ENCODE peak calls at places on chromosomes 2 and 18, in six cellular contexts. J, M, F, B, N and C are unnamed samples.

GRCh38 chr18:3966985-3967856 is 487.9 kb downstream of the DLGAP1 start:
- DNase-seq in J (no peak), M (no peak), F (no peak), B (no peak), N (no peak), C (no peak)

GRCh38 chr2:132404056-132404455 is 12.5 kb upstream of the GPR39 start:
- DNase-seq in J (no peak), M (no peak), F (no peak), B (no peak), N (no peak), C (no peak)

GRCh38 chr2:28164280-28164801 is 228.3 kb upstream of the FOSL2 start:
- DNase-seq in J (no peak), M (no peak), F (no peak), B (no peak), N (no peak), C (no peak)

GRCh38 chr2:23145460-23145859 is 239.5 kb upstream of the KLHL29 start:
- DNase-seq in J (no peak), M (no peak), F (no peak), B (no peak), N (no peak), C (no peak)

GRCh38 chr18:67217551-67218166 is 298.9 kb downstream of the DSEL start:
- DNase-seq in J (peak), M (peak), F (peak), B (peak), N (peak), C (peak)

GRCh38 chr2:241937297-241937696 is 67.8 kb downstream of the RTP5 start:
- DNase-seq in J (no peak), M (no peak), F (no peak), B (no peak), N (no peak), C (no peak)

GRCh38 chr2:235836416-235837042 is 331.7 kb downstream of the GBX2 start:
- DNase-seq in J (no peak), M (no peak), F (no peak), B (no peak), N (no peak), C (no peak)

GRCh38 chr18:58552057-58552461 is 76.8 kb downstream of the ALPK2 start:
- DNase-seq in J (no peak), M (no peak), F (no peak), B (peak), N (no peak), C (no peak)

GRCh38 chr2:211864328-211864727 is 674.3 kb downstream of the ERBB4 start:
- DNase-seq in J (no peak), M (no peak), F (no peak), B (no peak), N (no peak), C (no peak)

GRCh38 chr2:217837001-217837491 is 165.7 kb downstream of the TNS1 start:
- DNase-seq in J (no peak), M (no peak), F (no peak), B (no peak), N (no peak), C (no peak)

GRCh38 chr2:200177971-200178911 is 128.3 kb upstream of the SPATS2L start:
- DNase-seq in J (no peak), M (no peak), F (no peak), B (no peak), N (no peak), C (no peak)

GRCh38 chr2:236680461-236680860 is 110.8 kb downstream of the ACKR3 start:
- DNase-seq in J (no peak), M (no peak), F (no peak), B (no peak), N (no peak), C (no peak)

GRCh38 chr2:170202437-170202836 is 24.5 kb downstream of the MYO3B start:
- DNase-seq in J (no peak), M (no peak), F (no peak), B (no peak), N (no peak), C (no peak)

GRCh38 chr2:68696554-68696953 is 38.1 kb upstream of the ARHGAP25 start:
- DNase-seq in J (no peak), M (no peak), F (no peak), B (no peak), N (no peak), C (no peak)

GRCh38 chr2:212136216-212136795 is 402.3 kb downstream of the ERBB4 start:
- DNase-seq in J (no peak), M (no peak), F (no peak), B (no peak), N (no peak), C (no peak)

GRCh38 chr2:14942991-14943390 is 310.5 kb downstream of the LRATD1 start:
- DNase-seq in J (no peak), M (no peak), F (no peak), B (no peak), N (no peak), C (no peak)

GRCh38 chr2:150046211-150046610 is 441.3 kb downstream of the RND3 start:
- DNase-seq in J (no peak), M (no peak), F (no peak), B (no peak), N (no peak), C (no peak)

GRCh38 chr2:10223932-10224720 is 78.6 kb upstream of the HPCAL1 start:
- DNase-seq in J (no peak), M (no peak), F (no peak), B (no peak), N (no peak), C (no peak)

GRCh38 chr2:224248944-224249371 is 152.9 kb downstream of the FAM124B start:
- DNase-seq in J (no peak), M (no peak), F (no peak), B (no peak), N (no peak), C (no peak)

GRCh38 chr2:106275971-106276370 is 81.9 kb upstream of the UXS1 start:
- DNase-seq in J (no peak), M (no peak), F (no peak), B (no peak), N (no peak), C (no peak)

GRCh38 chr18:5294113-5294617 is 1.4 kb downstream of the ZBTB14 start:
- DNase-seq in J (no peak), M (no peak), F (peak), B (no peak), N (peak), C (no peak)

GRCh38 chr2:219603784-219604183 is 6.1 kb downstream of the STK11IP start:
- DNase-seq in J (no peak), M (no peak), F (no peak), B (no peak), N (no peak), C (no peak)

GRCh38 chr18:46109386-46109785 is 5.2 kb downstream of the HAUS1 start:
- DNase-seq in J (no peak), M (no peak), F (no peak), B (no peak), N (no peak), C (no peak)

GRCh38 chr18:67509711-67510110 is 6.8 kb downstream of the DSEL start:
- DNase-seq in J (no peak), M (no peak), F (no peak), B (no peak), N (no peak), C (no peak)

GRCh38 chr2:240918258-240919091 is 12.3 kb downstream of the CROCC2 start:
- DNase-seq in J (no peak), M (no peak), F (no peak), B (no peak), N (no peak), C (no peak)

GRCh38 chr2:168594778-168595177 is 138.7 kb downstream of the CERS6 start:
- DNase-seq in J (no peak), M (no peak), F (no peak), B (no peak), N (no peak), C (no peak)

GRCh38 chr2:88735853-88736252 is 44.4 kb downstream of the RPIA start:
- DNase-seq in J (no peak), M (no peak), F (no peak), B (no peak), N (no peak), C (no peak)

GRCh38 chr18:67621025-67621713 is 104.6 kb upstream of the DSEL start:
- DNase-seq in J (no peak), M (no peak), F (no peak), B (no peak), N (no peak), C (no peak)

GRCh38 chr2:218858671-218859555 is 692 bp upstream of the WNT6 start:
- DNase-seq in J (no peak), M (no peak), F (no peak), B (no peak), N (no peak), C (no peak)

GRCh38 chr2:189821953-189822748 is 37.9 kb downstream of the PMS1 start:
- DNase-seq in J (no peak), M (no peak), F (peak), B (no peak), N (no peak), C (no peak)

GRCh38 chr2:137252934-137253333 is 487.6 kb downstream of the THSD7B start:
- DNase-seq in J (no peak), M (no peak), F (no peak), B (no peak), N (no peak), C (no peak)

GRCh38 chr2:105488198-105488757 is 89.4 kb upstream of the FHL2 start:
- DNase-seq in J (no peak), M (no peak), F (no peak), B (no peak), N (no peak), C (no peak)

GRCh38 chr2:213247566-213247965 is 36.7 kb upstream of the SPAG16 start:
- DNase-seq in J (no peak), M (no peak), F (no peak), B (no peak), N (no peak), C (no peak)

GRCh38 chr2:58137221-58137620 is 90.6 kb downstream of the VRK2 start:
- DNase-seq in J (no peak), M (no peak), F (no peak), B (no peak), N (no peak), C (no peak)

GRCh38 chr2:134919360-134920210 is 963 bp downstream of the CCNT2 start:
- DNase-seq in J (peak), M (peak), F (peak), B (peak), N (no peak), C (peak)